ENCODE peak calls at places on chromosomes 7 and 10, in nine cellular contexts. I is NCI-H1105, R is suprapubic skin, X is dorsolateral prefrontal cortex, M is lower leg skin, K is IMR-90, B is GM03348, N is Panc1, D is activated gamma-delta T cell treated with Interleukin-2 at 50 U/mL for 16 hours. P is an unnamed sample.

GRCh38 chr7:131194070-131194865 is 133.4 kb upstream of the MKLN1 start:
- DNase-seq in X (no peak), M (no peak), K (no peak), N (no peak), B (no peak), I (peak), R (no peak), D (no peak), P (no peak)

GRCh38 chr7:234712-235553 is 42.6 kb downstream of the FAM20C start:
- DNase-seq in R (no peak), K (peak), M (peak), B (peak), D (no peak), N (no peak), X (no peak), I (no peak), P (no peak)

GRCh38 chr7:151682831-151683614 is 163.3 kb upstream of the RHEB start:
- DNase-seq in I (no peak), K (no peak), R (no peak), M (no peak), D (no peak), X (peak), N (no peak), B (no peak), P (no peak)

GRCh38 chr10:12720217-12720981 is 281.1 kb downstream of the CCDC3 start:
- DNase-seq in D (no peak), R (peak), N (no peak), B (no peak), I (peak), X (no peak), M (peak), K (peak), P (no peak)

GRCh38 chr10:25813511-25813910 is 120.5 kb upstream of the MYO3A start:
- DNase-seq in R (no peak), N (no peak), X (no peak), M (no peak), I (no peak), B (no peak), K (no peak), D (no peak), P (no peak)

GRCh38 chr10:86344281-86344680 is 22.3 kb downstream of the GRID1 start:
- DNase-seq in N (no peak), K (no peak), D (no peak), B (no peak), I (no peak), X (peak), R (peak), M (no peak), P (no peak)

GRCh38 chr10:32890444-32890843 is 67.6 kb downstream of the ITGB1 start:
- DNase-seq in I (no peak), D (no peak), R (no peak), B (no peak), X (no peak), N (no peak), M (no peak), K (no peak), P (no peak)

GRCh38 chr10:95467162-95467599 is 94.0 kb downstream of the SORBS1 start:
- DNase-seq in D (no peak), B (peak), X (no peak), N (no peak), K (no peak), I (no peak), R (peak), M (peak), P (no peak)

GRCh38 chr7:99224263-99224947 is 16.5 kb upstream of the KPNA7 start:
- DNase-seq in K (peak), X (no peak), R (no peak), M (no peak), B (no peak), D (no peak), N (peak), I (no peak), P (no peak)

GRCh38 chr10:108911814-108912541 is 1011.3 kb downstream of the XPNPEP1 start:
- DNase-seq in D (no peak), X (peak), K (peak), B (peak), I (peak), R (peak), M (peak), N (no peak), P (no peak)

GRCh38 chr7:111041577-111041976 is 49.4 kb upstream of the LRRN3 start:
- DNase-seq in N (peak), M (no peak), K (peak), B (no peak), D (no peak), R (no peak), X (no peak), I (no peak), P (no peak)

GRCh38 chr7:138891446-138891810 is 89.8 kb downstream of the KIAA1549 start:
- DNase-seq in K (no peak), I (no peak), D (no peak), N (no peak), B (peak), X (no peak), M (no peak), R (no peak), P (no peak)

GRCh38 chr7:132419538-132419937 is 156.7 kb downstream of the PLXNA4 start:
- DNase-seq in D (no peak), M (no peak), R (no peak), X (no peak), B (no peak), N (no peak), I (no peak), K (no peak), P (no peak)

GRCh38 chr10:1472178-1472577 is 265.1 kb downstream of the ADARB2 start:
- DNase-seq in X (no peak), B (no peak), R (no peak), D (no peak), N (no peak), M (no peak), K (no peak), I (no peak), P (no peak)

P was measured in effector memory CD8-positive, alpha-beta T cell.